ENCODE peak calls at places on chromosome 19, in six cellular contexts. X is lung, I is hepatocyte, M is right atrium auricular region, B is foreskin fibroblast, L is spleen. C is an unnamed sample.

GRCh38 chr19:48501961-48502719 is 9.5 kb downstream of the LMTK3 start:
- DNase-seq in X (peak; percentile 98), I (peak; percentile 97), M (no peak), B (no peak), L (peak; percentile 88), C (no peak)

GRCh38 chr19:1261512-1261862 is 7.6 kb upstream of the CIRBP start:
- DNase-seq in X (no peak), I (no peak), M (no peak), B (peak; percentile 44), L (no peak), C (no peak)

GRCh38 chr19:7177926-7178325 is 108.4 kb downstream of the ZNF557 start:
- DNase-seq in X (no peak), I (no peak), M (no peak), B (peak; percentile 51), L (no peak), C (no peak)

GRCh38 chr19:29413435-29413834 is 112.4 kb upstream of the VSTM2B start:
- DNase-seq in X (no peak), I (no peak), M (no peak), B (no peak), L (no peak), C (no peak)

GRCh38 chr19:38224014-38224862 is at the start of gene DPF1:
- DNase-seq in X (no peak), I (peak; percentile 90), M (no peak), B (peak; percentile 91), L (no peak), C (no peak)

GRCh38 chr19:6467384-6467783 is 3.3 kb downstream of the CRB3 start:
- DNase-seq in X (no peak), I (no peak), M (no peak), B (no peak), L (no peak), C (no peak)

GRCh38 chr19:5326986-5327623 is 13.5 kb downstream of the PTPRS start:
- DNase-seq in X (no peak), I (no peak), M (no peak), B (no peak), L (no peak), C (no peak)

GRCh38 chr19:801030-801860 is 4.0 kb downstream of the PTBP1 start:
- DNase-seq in X (peak; percentile 79), I (no peak), M (peak; percentile 74), B (peak; percentile 80), L (no peak), C (no peak)

GRCh38 chr19:41957838-41958366 is 1.2 kb downstream of the RABAC1 start:
- DNase-seq in X (peak; percentile 82), I (peak; percentile 93), M (peak; percentile 72), B (peak; percentile 94), L (peak; percentile 88), C (peak; percentile 46)

DNA sequence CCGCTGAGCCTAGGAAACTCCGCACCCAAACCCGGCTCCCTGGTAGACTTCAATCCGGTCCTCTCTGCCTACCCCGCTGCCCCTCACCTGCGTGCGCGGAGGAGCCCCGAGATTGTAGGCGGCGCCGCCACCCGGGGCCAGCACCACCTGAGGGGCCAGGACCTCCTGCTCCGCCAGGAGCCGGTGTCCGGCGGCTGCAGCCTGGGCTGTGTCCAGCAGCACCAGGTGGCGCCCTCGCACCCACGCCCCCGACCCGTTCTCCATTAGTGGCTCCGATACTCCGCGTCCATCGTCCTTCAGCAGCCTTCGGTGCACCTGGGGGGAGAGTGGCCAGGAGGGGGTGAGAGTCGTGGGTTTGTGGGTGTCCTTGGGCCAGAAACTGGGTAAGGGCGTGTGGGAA is 18.5 kb downstream of the MAN2B1 start:
- DNase-seq in X (no peak), I (no peak), M (no peak), B (peak; percentile 39), L (no peak), C (no peak)
- TF ChIP-seq CTCF in X (no peak), I (peak; percentile 9), M (peak; percentile 55), B (peak; percentile 13), L (peak; percentile 21), C (peak; percentile 7)

GRCh38 chr19:35784401-35785086 is 9.2 kb downstream of the ARHGAP33 start:
- DNase-seq in X (no peak), I (peak; percentile 46), M (no peak), B (no peak), L (no peak), C (no peak)
- H3K4me3 ChIP-seq in X (no peak overlapping the region), I (no peak overlapping the region), M (no peak overlapping the region), B (no peak overlapping the region), L (no peak overlapping the region), C (no peak overlapping the region)

GRCh38 chr19:50893047-50893737 is 18.0 kb downstream of the KLK4 start:
- DNase-seq in X (no peak), I (no peak), M (no peak), B (no peak), L (no peak), C (no peak)
- TF ChIP-seq CTCF in X (no peak), I (no peak), M (no peak), B (no peak), L (no peak), C (no peak)

GRCh38 chr19:39415111-39416046 is 2.9 kb downstream of the PLEKHG2 start:
- DNase-seq in X (no peak), I (no peak), M (no peak), B (no peak), L (no peak), C (no peak)
- H3K4me3 ChIP-seq in X (peak overlapping the region; percentile 6), I (no peak overlapping the region), M (peak overlapping the region; percentile 91), B (peak overlapping the region; percentile 81), L (no peak overlapping the region), C (peak overlapping the region; percentile 65)